ENCODE peak calls at places on chromosomes 1 and 21, in four cellular contexts. One of them, this sample, is unnamed.

GRCh38 chr1:164780863-164781262 is 221.9 kb downstream of the PBX1 start:
- DNase-seq in fibroblast of the aortic adventitia: peak
- DNase-seq in NCI-H510A treated with DMSO at 0.1 percent for 48 hours: no peak
- DNase-seq in T-helper 9 cell: no peak
- DNase-seq in this sample: no peak

GRCh38 chr21:33402011-33402979 is 918 bp upstream of the IFNGR2 start:
- DNase-seq in fibroblast of the aortic adventitia: peak
- DNase-seq in NCI-H510A treated with DMSO at 0.1 percent for 48 hours: peak
- DNase-seq in T-helper 9 cell: no peak
- DNase-seq in this sample: peak

GRCh38 chr21:33569986-33570385 is 18.5 kb downstream of the DONSON start:
- DNase-seq in fibroblast of the aortic adventitia: no peak
- DNase-seq in NCI-H510A treated with DMSO at 0.1 percent for 48 hours: no peak
- DNase-seq in T-helper 9 cell: no peak
- DNase-seq in this sample: no peak

GRCh38 chr1:115545096-115545720 is 96.6 kb upstream of the VANGL1 start:
- DNase-seq in fibroblast of the aortic adventitia: no peak
- DNase-seq in NCI-H510A treated with DMSO at 0.1 percent for 48 hours: no peak
- DNase-seq in T-helper 9 cell: no peak
- DNase-seq in this sample: no peak

GRCh38 chr1:11488201-11488770 is 9.3 kb downstream of the DISP3 start:
- DNase-seq in fibroblast of the aortic adventitia: no peak
- DNase-seq in NCI-H510A treated with DMSO at 0.1 percent for 48 hours: no peak
- DNase-seq in T-helper 9 cell: no peak
- DNase-seq in this sample: no peak

GRCh38 chr1:226981838-226982237 is 41.7 kb downstream of the COQ8A start:
- DNase-seq in fibroblast of the aortic adventitia: no peak
- DNase-seq in NCI-H510A treated with DMSO at 0.1 percent for 48 hours: no peak
- DNase-seq in T-helper 9 cell: no peak
- DNase-seq in this sample: no peak

GRCh38 chr1:22689505-22689904 is 21.1 kb upstream of the EPHB2 start:
- DNase-seq in fibroblast of the aortic adventitia: peak
- DNase-seq in NCI-H510A treated with DMSO at 0.1 percent for 48 hours: peak
- DNase-seq in T-helper 9 cell: no peak
- DNase-seq in this sample: no peak

GRCh38 chr21:39048064-39048463 is 135.2 kb downstream of the PSMG1 start:
- DNase-seq in fibroblast of the aortic adventitia: peak
- DNase-seq in NCI-H510A treated with DMSO at 0.1 percent for 48 hours: no peak
- DNase-seq in T-helper 9 cell: no peak
- DNase-seq in this sample: no peak

GRCh38 chr1:19646366-19646765 is 2.3 kb downstream of the NBL1 start:
- DNase-seq in fibroblast of the aortic adventitia: no peak
- DNase-seq in NCI-H510A treated with DMSO at 0.1 percent for 48 hours: no peak
- DNase-seq in T-helper 9 cell: no peak
- DNase-seq in this sample: no peak

GRCh38 chr1:55586771-55587170 is 371.6 kb upstream of the USP24 start:
- DNase-seq in fibroblast of the aortic adventitia: no peak
- DNase-seq in NCI-H510A treated with DMSO at 0.1 percent for 48 hours: no peak
- DNase-seq in T-helper 9 cell: no peak
- DNase-seq in this sample: no peak

GRCh38 chr1:65751961-65752360 is 40.7 kb upstream of the PDE4B start:
- DNase-seq in fibroblast of the aortic adventitia: no peak
- DNase-seq in NCI-H510A treated with DMSO at 0.1 percent for 48 hours: no peak
- DNase-seq in T-helper 9 cell: no peak
- DNase-seq in this sample: no peak

GRCh38 chr1:237799762-237800474 is 90.8 kb downstream of the ZP4 start:
- DNase-seq in fibroblast of the aortic adventitia: no peak
- DNase-seq in NCI-H510A treated with DMSO at 0.1 percent for 48 hours: no peak
- DNase-seq in T-helper 9 cell: peak
- DNase-seq in this sample: peak

GRCh38 chr1:109821221-109821669 is 57.5 kb upstream of the EPS8L3 start:
- DNase-seq in fibroblast of the aortic adventitia: peak
- DNase-seq in NCI-H510A treated with DMSO at 0.1 percent for 48 hours: no peak
- DNase-seq in T-helper 9 cell: no peak
- DNase-seq in this sample: no peak

GRCh38 chr21:21612446-21612845 is 614.2 kb downstream of the NCAM2 start:
- DNase-seq in fibroblast of the aortic adventitia: peak
- DNase-seq in NCI-H510A treated with DMSO at 0.1 percent for 48 hours: no peak
- DNase-seq in T-helper 9 cell: no peak
- DNase-seq in this sample: no peak